ENCODE peak calls at places on chromosome X, in six cellular contexts. One of them, this sample, is unnamed.

GRCh38 chrX:101229155-101229554 is 9.6 kb downstream of the DRP2 start:
- DNase-seq in neural progenitor cell: no peak
- DNase-seq in GM23338: no peak
- DNase-seq in PC-3: peak; percentile 58
- DNase-seq in SK-N-SH: no peak
- DNase-seq in GM23248: peak; percentile 72
- DNase-seq in this sample: no peak

GRCh38 chrX:769796-770195 is 139.2 kb downstream of the SHOX start:
- DNase-seq in neural progenitor cell: peak; percentile 57
- DNase-seq in GM23338: peak; percentile 47
- DNase-seq in PC-3: no peak
- DNase-seq in SK-N-SH: no peak
- DNase-seq in GM23248: no peak
- DNase-seq in this sample: no peak

GRCh38 chrX:2874222-2875135 is 45.7 kb downstream of the GYG2 start:
- DNase-seq in neural progenitor cell: no peak
- DNase-seq in GM23338: no peak
- DNase-seq in PC-3: no peak
- DNase-seq in SK-N-SH: no peak
- DNase-seq in GM23248: no peak
- DNase-seq in this sample: no peak

GRCh38 chrX:2550288-2551020 is 49.7 kb upstream of the DHRSX start:
- DNase-seq in neural progenitor cell: no peak
- DNase-seq in GM23338: no peak
- DNase-seq in PC-3: no peak
- DNase-seq in SK-N-SH: no peak
- DNase-seq in GM23248: peak; percentile 9
- DNase-seq in this sample: peak; percentile 26

GRCh38 chrX:98380106-98380505 is 1496.4 kb downstream of the RPA4 start:
- DNase-seq in neural progenitor cell: peak; percentile 63
- DNase-seq in GM23338: peak; percentile 66
- DNase-seq in PC-3: no peak
- DNase-seq in SK-N-SH: no peak
- DNase-seq in GM23248: no peak
- DNase-seq in this sample: no peak

GRCh38 chrX:11585174-11585573 is 80.5 kb downstream of the ARHGAP6 start:
- DNase-seq in neural progenitor cell: no peak
- DNase-seq in GM23338: no peak
- DNase-seq in PC-3: no peak
- DNase-seq in SK-N-SH: no peak
- DNase-seq in GM23248: no peak
- DNase-seq in this sample: no peak

GRCh38 chrX:103678199-103678993 is 8.1 kb downstream of the MORF4L2 start:
- DNase-seq in neural progenitor cell: no peak
- DNase-seq in GM23338: no peak
- DNase-seq in PC-3: peak; percentile 65
- DNase-seq in SK-N-SH: no peak
- DNase-seq in GM23248: peak; percentile 46
- DNase-seq in this sample: no peak

GRCh38 chrX:18961686-18962085 is 22.2 kb downstream of the PHKA2 start:
- DNase-seq in neural progenitor cell: no peak
- DNase-seq in GM23338: no peak
- DNase-seq in PC-3: no peak
- DNase-seq in SK-N-SH: no peak
- DNase-seq in GM23248: peak; percentile 65
- DNase-seq in this sample: no peak

GRCh38 chrX:105451426-105451825 is 230.9 kb upstream of the TEX13A start:
- DNase-seq in neural progenitor cell: no peak
- DNase-seq in GM23338: no peak
- DNase-seq in PC-3: no peak
- DNase-seq in SK-N-SH: no peak
- DNase-seq in GM23248: no peak
- DNase-seq in this sample: no peak

GRCh38 chrX:73068467-73069364 is 10.6 kb downstream of the PABPC1L2A start:
- DNase-seq in neural progenitor cell: no peak
- DNase-seq in GM23338: no peak
- DNase-seq in PC-3: no peak
- DNase-seq in SK-N-SH: no peak
- DNase-seq in GM23248: no peak
- DNase-seq in this sample: no peak

GRCh38 chrX:154486052-154486395 is 391 bp downstream of the UBL4A start:
- DNase-seq in neural progenitor cell: no peak
- DNase-seq in GM23338: peak; percentile 7
- DNase-seq in PC-3: no peak
- DNase-seq in SK-N-SH: peak; percentile 56
- DNase-seq in GM23248: peak; percentile 58
- DNase-seq in this sample: peak; percentile 33

GRCh38 chrX:39984191-39984956 is 113.4 kb downstream of the BCOR start:
- DNase-seq in neural progenitor cell: no peak
- DNase-seq in GM23338: no peak
- DNase-seq in PC-3: no peak
- DNase-seq in SK-N-SH: no peak
- DNase-seq in GM23248: peak; percentile 56
- DNase-seq in this sample: peak; percentile 60

GRCh38 chrX:41475166-41475565 is 28.0 kb downstream of the NYX start:
- DNase-seq in neural progenitor cell: peak; percentile 91
- DNase-seq in GM23338: peak; percentile 77
- DNase-seq in PC-3: no peak
- DNase-seq in SK-N-SH: no peak
- DNase-seq in GM23248: no peak
- DNase-seq in this sample: no peak

GRCh38 chrX:9037296-9037695 is 3.4 kb upstream of the FAM9B start:
- DNase-seq in neural progenitor cell: no peak
- DNase-seq in GM23338: no peak
- DNase-seq in PC-3: no peak
- DNase-seq in SK-N-SH: no peak
- DNase-seq in GM23248: no peak
- DNase-seq in this sample: no peak

GRCh38 chrX:134990475-134991473 is at the start of gene SMIM10:
- DNase-seq in neural progenitor cell: peak; percentile 43
- DNase-seq in GM23338: peak; percentile 35
- DNase-seq in PC-3: no peak
- DNase-seq in SK-N-SH: peak; percentile 78
- DNase-seq in GM23248: peak; percentile 85
- DNase-seq in this sample: peak; percentile 72

GRCh38 chrX:35733879-35734278 is 64.3 kb upstream of the MAGEB16 start:
- DNase-seq in neural progenitor cell: no peak
- DNase-seq in GM23338: no peak
- DNase-seq in PC-3: no peak
- DNase-seq in SK-N-SH: no peak
- DNase-seq in GM23248: no peak
- DNase-seq in this sample: no peak

GRCh38 chrX:87525771-87526229 is 8.2 kb downstream of the KLHL4 start:
- DNase-seq in neural progenitor cell: no peak
- DNase-seq in GM23338: no peak
- DNase-seq in PC-3: peak; percentile 70
- DNase-seq in SK-N-SH: no peak
- DNase-seq in GM23248: peak; percentile 23
- DNase-seq in this sample: peak; percentile 7

DNA sequence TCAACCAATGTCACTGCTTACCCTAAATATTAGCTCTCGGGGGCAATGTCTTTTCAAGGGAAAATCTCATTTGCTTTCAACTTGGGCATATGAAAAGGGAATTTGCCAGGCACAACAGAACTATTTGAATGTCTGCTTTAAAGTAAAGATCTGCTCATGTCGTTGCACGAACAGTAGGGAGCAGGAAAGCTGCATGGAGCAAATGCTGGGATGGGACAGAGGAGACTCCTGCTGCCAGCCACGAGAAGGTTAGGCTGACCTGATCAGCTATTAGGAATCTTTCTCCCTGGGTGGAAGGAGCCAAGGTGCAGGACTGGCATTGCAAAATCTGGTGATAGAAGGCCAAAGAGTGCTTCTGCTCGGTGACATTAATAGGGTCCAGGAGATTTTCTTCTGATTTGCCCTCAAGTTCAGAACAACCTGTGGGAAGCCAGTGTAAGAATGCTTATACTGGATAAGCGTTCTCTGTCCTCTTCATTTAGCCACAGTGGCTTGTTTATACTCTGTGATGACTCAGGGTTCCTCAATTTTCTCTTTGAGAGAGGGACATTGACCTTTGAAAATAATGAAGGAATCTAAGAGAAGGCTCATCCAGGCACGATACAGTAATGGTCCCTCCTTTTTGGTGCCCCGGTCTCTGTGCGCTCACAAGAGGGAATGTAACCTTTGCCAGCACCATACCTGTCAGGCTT is 22.9 kb downstream of the FHL1 start:
- DNase-seq in neural progenitor cell: no peak
- DNase-seq in GM23338: no peak
- DNase-seq in PC-3: no peak
- DNase-seq in SK-N-SH: no peak
- DNase-seq in GM23248: peak; percentile 67
- DNase-seq in this sample: peak; percentile 16
- TF ChIP-seq EZH2phosphoT487 in neural progenitor cell: no peak
- TF ChIP-seq EZH2phosphoT487 in GM23338: no peak
- TF ChIP-seq EZH2phosphoT487 in PC-3: no peak
- TF ChIP-seq EZH2phosphoT487 in SK-N-SH: no peak
- TF ChIP-seq EZH2phosphoT487 in GM23248: no peak
- TF ChIP-seq EZH2phosphoT487 in this sample: no peak

DNA sequence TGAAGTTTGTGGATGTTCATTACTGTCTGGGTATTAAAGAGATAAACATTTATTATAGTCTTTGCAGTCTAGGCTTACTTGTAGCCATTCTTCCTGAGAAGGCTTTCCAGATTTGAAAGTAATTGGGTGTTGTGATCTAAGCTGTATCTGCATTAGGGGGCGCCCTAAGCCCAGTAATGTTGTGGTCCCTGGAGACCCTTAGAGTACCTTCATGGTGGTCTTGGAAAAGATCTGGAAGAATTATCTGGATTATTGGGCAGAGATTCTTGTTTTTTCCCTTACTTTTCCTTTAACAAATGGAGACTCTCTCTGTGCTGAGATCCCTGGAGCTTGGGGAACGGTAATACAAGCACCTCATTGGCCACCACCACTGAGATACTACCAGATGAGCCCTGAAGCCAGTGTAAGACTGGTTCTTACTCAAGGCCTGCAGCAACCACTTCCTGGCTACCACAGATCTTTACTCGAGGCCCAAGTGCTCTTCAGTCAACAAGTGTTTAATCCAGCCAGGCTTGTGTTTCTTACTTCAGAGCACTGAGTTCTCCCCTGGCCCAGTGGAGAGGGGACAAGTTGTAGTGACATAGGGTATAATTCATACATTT is 63.1 kb downstream of the RTL3 start:
- DNase-seq in neural progenitor cell: peak; percentile 64
- DNase-seq in GM23338: peak; percentile 42
- DNase-seq in PC-3: peak; percentile 8
- DNase-seq in SK-N-SH: no peak
- DNase-seq in GM23248: peak; percentile 9
- DNase-seq in this sample: no peak
- TF ChIP-seq EZH2phosphoT487 in neural progenitor cell: no peak
- TF ChIP-seq EZH2phosphoT487 in GM23338: no peak
- TF ChIP-seq EZH2phosphoT487 in PC-3: no peak
- TF ChIP-seq EZH2phosphoT487 in SK-N-SH: no peak
- TF ChIP-seq EZH2phosphoT487 in GM23248: no peak
- TF ChIP-seq EZH2phosphoT487 in this sample: no peak

DNA sequence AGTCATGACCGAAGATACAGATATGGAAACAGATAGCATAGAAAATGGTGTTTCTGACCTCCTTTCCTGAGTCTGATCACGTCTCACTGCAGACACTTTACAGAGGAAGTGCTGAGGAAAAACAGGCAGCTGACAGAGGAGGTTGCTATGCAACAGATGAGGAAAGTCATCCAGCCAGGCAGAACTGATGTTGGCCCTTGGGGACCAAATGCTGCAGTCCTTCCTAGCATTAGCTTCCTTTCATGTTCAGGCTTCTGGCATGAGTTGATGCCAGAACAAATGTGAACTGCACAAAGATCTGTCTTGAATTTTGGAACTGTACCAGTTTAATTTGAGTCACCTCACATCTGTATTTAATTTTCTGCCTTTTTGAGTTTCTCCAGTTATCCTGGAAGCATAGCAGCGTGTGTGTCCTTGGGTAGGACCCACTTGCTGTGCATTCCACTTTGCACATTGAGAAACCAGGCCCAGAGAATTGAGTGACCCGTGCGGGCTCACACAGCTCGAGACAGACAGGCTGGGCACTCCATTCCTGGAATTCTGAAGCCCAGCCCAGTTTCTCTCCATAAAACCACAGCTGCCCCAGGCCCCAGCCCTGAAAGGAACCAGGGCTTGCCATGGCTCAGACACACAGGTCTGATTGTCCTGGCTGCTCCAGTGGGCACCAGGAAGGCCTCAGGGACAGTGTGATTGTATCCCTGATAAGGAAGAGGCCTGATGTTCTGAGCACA is 1.4 kb upstream of the MAGED1 start:
- DNase-seq in neural progenitor cell: peak; percentile 11
- DNase-seq in GM23338: peak; percentile 4
- DNase-seq in PC-3: no peak
- DNase-seq in SK-N-SH: peak; percentile 35
- DNase-seq in GM23248: peak; percentile 82
- DNase-seq in this sample: peak; percentile 33
- TF ChIP-seq EZH2phosphoT487 in neural progenitor cell: no peak
- TF ChIP-seq EZH2phosphoT487 in GM23338: no peak
- TF ChIP-seq EZH2phosphoT487 in PC-3: no peak
- TF ChIP-seq EZH2phosphoT487 in SK-N-SH: no peak
- TF ChIP-seq EZH2phosphoT487 in GM23248: no peak
- TF ChIP-seq EZH2phosphoT487 in this sample: no peak

GRCh38 chrX:20063153-20063552 is 53.6 kb downstream of the MAP7D2 start:
- DNase-seq in neural progenitor cell: no peak
- DNase-seq in GM23338: no peak
- DNase-seq in PC-3: no peak
- DNase-seq in SK-N-SH: no peak
- DNase-seq in GM23248: no peak
- DNase-seq in this sample: no peak

GRCh38 chrX:20066968-20067708 is 49.6 kb downstream of the MAP7D2 start:
- DNase-seq in neural progenitor cell: peak; percentile 26
- DNase-seq in GM23338: peak; percentile 50
- DNase-seq in PC-3: peak; percentile 73
- DNase-seq in SK-N-SH: peak; percentile 57
- DNase-seq in GM23248: peak; percentile 69
- DNase-seq in this sample: peak; percentile 55

GRCh38 chrX:20061869-20062254 is 54.8 kb downstream of the MAP7D2 start:
- DNase-seq in neural progenitor cell: no peak
- DNase-seq in GM23338: no peak
- DNase-seq in PC-3: peak; percentile 63
- DNase-seq in SK-N-SH: no peak
- DNase-seq in GM23248: peak; percentile 55
- DNase-seq in this sample: no peak

GRCh38 chrX:20060961-20061868 is 55.5 kb downstream of the MAP7D2 start:
- DNase-seq in neural progenitor cell: no peak
- DNase-seq in GM23338: no peak
- DNase-seq in PC-3: no peak
- DNase-seq in SK-N-SH: no peak
- DNase-seq in GM23248: no peak
- DNase-seq in this sample: no peak

DNA sequence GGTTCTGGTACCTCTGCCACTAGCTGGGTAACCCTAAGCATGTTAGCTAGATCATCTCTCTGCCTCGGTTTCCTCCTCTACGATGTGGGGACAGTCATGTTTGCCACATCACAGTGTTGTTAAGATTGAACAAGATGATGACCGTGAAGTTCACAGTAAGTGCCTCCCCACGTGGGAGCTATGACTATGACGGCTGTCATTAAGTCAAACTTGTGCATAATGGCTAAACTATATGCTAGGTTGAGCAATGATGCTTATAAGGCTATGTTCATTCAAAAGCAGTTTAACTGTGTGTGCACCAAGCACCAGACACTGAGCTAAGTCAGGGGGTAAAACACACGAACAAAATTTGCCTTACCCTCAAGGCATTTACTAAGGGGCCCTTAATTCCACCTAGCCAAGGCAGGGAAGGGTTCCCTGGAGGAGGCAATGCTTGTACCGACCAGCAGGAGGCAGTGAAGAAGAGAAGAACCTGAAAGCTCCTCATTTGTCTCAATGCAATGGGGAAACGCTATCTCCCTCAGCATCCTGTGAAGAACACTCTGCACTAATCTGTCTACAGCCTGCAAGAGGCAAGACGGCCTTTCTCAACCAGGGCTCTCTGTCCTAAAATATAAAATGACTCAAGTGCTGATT is 52.9 kb downstream of the MAP7D2 start:
- DNase-seq in neural progenitor cell: no peak
- DNase-seq in GM23338: peak; percentile 41
- DNase-seq in PC-3: no peak
- DNase-seq in SK-N-SH: no peak
- DNase-seq in GM23248: peak; percentile 48
- DNase-seq in this sample: no peak
- TF ChIP-seq EZH2phosphoT487 in neural progenitor cell: no peak
- TF ChIP-seq EZH2phosphoT487 in GM23338: no peak
- TF ChIP-seq EZH2phosphoT487 in PC-3: no peak
- TF ChIP-seq EZH2phosphoT487 in SK-N-SH: no peak
- TF ChIP-seq EZH2phosphoT487 in GM23248: no peak
- TF ChIP-seq EZH2phosphoT487 in this sample: no peak

This sample was measured in hepatocyte.